ENCODE peak calls at places on chromosome 21, in eight cellular contexts. One of them, this sample, is unnamed.

GRCh38 chr21:36860736-36861594 is 105.5 kb downstream of the HLCS start:
- ATAC-seq in upper lobe of left lung: no peak
- ATAC-seq in GM12878: no peak
- ATAC-seq in HepG2: peak; percentile 51
- ATAC-seq in GM23338: no peak
- ATAC-seq in HCT116: peak; percentile 48
- ATAC-seq in K562: peak; percentile 38
- ATAC-seq in Panc1: peak; percentile 85
- ATAC-seq in this sample: no peak

GRCh38 chr21:37871121-37871862 is 45.0 kb downstream of the KCNJ6 start:
- ATAC-seq in upper lobe of left lung: no peak
- ATAC-seq in GM12878: no peak
- ATAC-seq in HepG2: no peak
- ATAC-seq in GM23338: no peak
- ATAC-seq in HCT116: no peak
- ATAC-seq in K562: no peak
- ATAC-seq in Panc1: no peak
- ATAC-seq in this sample: no peak

GRCh38 chr21:15309721-15310120 is 244.9 kb upstream of the NRIP1 start:
- ATAC-seq in upper lobe of left lung: no peak
- ATAC-seq in GM12878: no peak
- ATAC-seq in HepG2: no peak
- ATAC-seq in GM23338: no peak
- ATAC-seq in HCT116: no peak
- ATAC-seq in K562: no peak
- ATAC-seq in Panc1: no peak
- ATAC-seq in this sample: peak; percentile 71

GRCh38 chr21:37208741-37209225 is 58.4 kb downstream of the VPS26C start:
- ATAC-seq in upper lobe of left lung: no peak
- ATAC-seq in GM12878: peak; percentile 82
- ATAC-seq in HepG2: peak; percentile 30
- ATAC-seq in GM23338: no peak
- ATAC-seq in HCT116: no peak
- ATAC-seq in K562: no peak
- ATAC-seq in Panc1: no peak
- ATAC-seq in this sample: no peak

GRCh38 chr21:16211339-16212303 is 481.8 kb downstream of the USP25 start:
- ATAC-seq in upper lobe of left lung: no peak
- ATAC-seq in GM12878: no peak
- ATAC-seq in HepG2: no peak
- ATAC-seq in GM23338: no peak
- ATAC-seq in HCT116: no peak
- ATAC-seq in K562: no peak
- ATAC-seq in Panc1: no peak
- ATAC-seq in this sample: peak; percentile 16

GRCh38 chr21:38282921-38283320 is 26.1 kb downstream of the KCNJ15 start:
- ATAC-seq in upper lobe of left lung: no peak
- ATAC-seq in GM12878: no peak
- ATAC-seq in HepG2: no peak
- ATAC-seq in GM23338: no peak
- ATAC-seq in HCT116: no peak
- ATAC-seq in K562: no peak
- ATAC-seq in Panc1: no peak
- ATAC-seq in this sample: peak; percentile 81

GRCh38 chr21:37536616-37537278 is 170.2 kb downstream of the DYRK1A start:
- ATAC-seq in upper lobe of left lung: no peak
- ATAC-seq in GM12878: no peak
- ATAC-seq in HepG2: no peak
- ATAC-seq in GM23338: peak; percentile 76
- ATAC-seq in HCT116: no peak
- ATAC-seq in K562: peak; percentile 67
- ATAC-seq in Panc1: no peak
- ATAC-seq in this sample: no peak

GRCh38 chr21:29240136-29240535 is 58.6 kb upstream of the BACH1 start:
- ATAC-seq in upper lobe of left lung: no peak
- ATAC-seq in GM12878: no peak
- ATAC-seq in HepG2: no peak
- ATAC-seq in GM23338: no peak
- ATAC-seq in HCT116: no peak
- ATAC-seq in K562: no peak
- ATAC-seq in Panc1: no peak
- ATAC-seq in this sample: no peak

GRCh38 chr21:26079376-26079775 is 91.2 kb downstream of the APP start:
- ATAC-seq in upper lobe of left lung: no peak
- ATAC-seq in GM12878: no peak
- ATAC-seq in HepG2: no peak
- ATAC-seq in GM23338: no peak
- ATAC-seq in HCT116: no peak
- ATAC-seq in K562: no peak
- ATAC-seq in Panc1: no peak
- ATAC-seq in this sample: no peak

GRCh38 chr21:15063081-15063820 is 1.5 kb downstream of the NRIP1 start:
- ATAC-seq in upper lobe of left lung: no peak
- ATAC-seq in GM12878: peak; percentile 1
- ATAC-seq in HepG2: no peak
- ATAC-seq in GM23338: no peak
- ATAC-seq in HCT116: no peak
- ATAC-seq in K562: peak; percentile 1
- ATAC-seq in Panc1: no peak
- ATAC-seq in this sample: no peak

GRCh38 chr21:14646893-14647292 is 100.8 kb upstream of the SAMSN1 start:
- ATAC-seq in upper lobe of left lung: no peak
- ATAC-seq in GM12878: no peak
- ATAC-seq in HepG2: no peak
- ATAC-seq in GM23338: no peak
- ATAC-seq in HCT116: no peak
- ATAC-seq in K562: no peak
- ATAC-seq in Panc1: no peak
- ATAC-seq in this sample: no peak

GRCh38 chr21:38337793-38338192 is 81.0 kb downstream of the KCNJ15 start:
- ATAC-seq in upper lobe of left lung: peak; percentile 21
- ATAC-seq in GM12878: no peak
- ATAC-seq in HepG2: no peak
- ATAC-seq in GM23338: no peak
- ATAC-seq in HCT116: no peak
- ATAC-seq in K562: no peak
- ATAC-seq in Panc1: no peak
- ATAC-seq in this sample: no peak

GRCh38 chr21:41726058-41726558 is 40.7 kb downstream of the RIPK4 start:
- ATAC-seq in upper lobe of left lung: no peak
- ATAC-seq in GM12878: no peak
- ATAC-seq in HepG2: no peak
- ATAC-seq in GM23338: peak; percentile 70
- ATAC-seq in HCT116: no peak
- ATAC-seq in K562: peak; percentile 15
- ATAC-seq in Panc1: no peak
- ATAC-seq in this sample: no peak

GRCh38 chr21:15826147-15826780 is 96.5 kb downstream of the USP25 start:
- ATAC-seq in upper lobe of left lung: no peak
- ATAC-seq in GM12878: peak; percentile 84
- ATAC-seq in HepG2: peak; percentile 90
- ATAC-seq in GM23338: peak; percentile 85
- ATAC-seq in HCT116: peak; percentile 76
- ATAC-seq in K562: peak; percentile 94
- ATAC-seq in Panc1: peak; percentile 56
- ATAC-seq in this sample: no peak

GRCh38 chr21:17071093-17071492 is 441.8 kb upstream of the CXADR start:
- ATAC-seq in upper lobe of left lung: no peak
- ATAC-seq in GM12878: no peak
- ATAC-seq in HepG2: no peak
- ATAC-seq in GM23338: no peak
- ATAC-seq in HCT116: no peak
- ATAC-seq in K562: no peak
- ATAC-seq in Panc1: no peak
- ATAC-seq in this sample: no peak

GRCh38 chr21:30924171-30924680 is 42.8 kb upstream of the KRTAP11-1 start:
- ATAC-seq in upper lobe of left lung: no peak
- ATAC-seq in GM12878: no peak
- ATAC-seq in HepG2: no peak
- ATAC-seq in GM23338: no peak
- ATAC-seq in HCT116: no peak
- ATAC-seq in K562: no peak
- ATAC-seq in Panc1: no peak
- ATAC-seq in this sample: no peak

DNA sequence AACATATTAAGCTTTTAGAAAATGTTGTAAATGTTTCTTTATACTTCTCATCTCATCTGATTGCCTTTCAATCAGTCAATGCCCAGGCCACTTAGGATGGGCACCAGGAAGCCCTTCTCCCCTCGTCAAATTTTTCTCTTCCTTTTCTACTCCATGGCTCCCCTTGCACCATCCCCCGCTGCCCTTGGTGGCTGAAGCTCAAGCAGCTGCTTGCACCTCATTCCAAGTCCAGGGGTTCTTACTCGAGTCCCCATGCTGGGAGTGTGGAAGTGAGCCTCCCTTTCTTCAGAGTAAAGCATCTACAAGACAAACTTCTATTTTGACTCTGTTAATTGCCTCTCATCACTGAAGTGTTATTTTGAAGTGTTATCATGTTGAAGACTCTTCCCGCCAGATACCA is 39.7 kb upstream of the KRTAP11-1 start:
- ATAC-seq in upper lobe of left lung: no peak
- ATAC-seq in GM12878: no peak
- ATAC-seq in HepG2: no peak
- ATAC-seq in GM23338: no peak
- ATAC-seq in HCT116: no peak
- ATAC-seq in K562: no peak
- ATAC-seq in Panc1: no peak
- ATAC-seq in this sample: no peak
- H3K4me3 ChIP-seq in upper lobe of left lung: no peak overlapping the region
- H3K4me3 ChIP-seq in GM12878: no peak overlapping the region
- H3K4me3 ChIP-seq in HepG2: no peak overlapping the region
- H3K4me3 ChIP-seq in GM23338: no peak overlapping the region
- H3K4me3 ChIP-seq in HCT116: no peak overlapping the region
- H3K4me3 ChIP-seq in K562: no peak overlapping the region
- H3K4me3 ChIP-seq in Panc1: no peak overlapping the region
- H3K4me3 ChIP-seq in this sample: no peak overlapping the region

DNA sequence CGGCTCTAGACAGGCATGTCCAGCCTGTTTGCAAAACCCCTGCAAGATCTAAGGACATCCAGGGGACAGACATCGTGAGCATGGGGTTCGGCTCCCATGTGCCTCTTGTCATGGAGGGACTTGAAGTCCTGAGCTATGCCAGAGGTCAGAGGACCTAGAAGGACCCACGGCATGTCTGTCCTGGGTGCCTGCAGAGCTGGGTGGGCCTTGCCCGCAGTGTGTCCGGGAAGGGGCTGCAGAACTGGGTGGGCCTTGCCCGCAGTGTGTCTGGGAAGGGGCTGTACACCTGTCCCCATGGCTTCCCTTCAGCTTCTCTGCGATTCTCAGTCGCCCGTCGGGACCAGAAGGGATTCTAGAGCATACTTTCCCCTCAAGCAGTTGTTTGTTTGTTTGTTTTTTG is 20.0 kb upstream of the TRAPPC10 start:
- ATAC-seq in upper lobe of left lung: no peak
- ATAC-seq in GM12878: no peak
- ATAC-seq in HepG2: no peak
- ATAC-seq in GM23338: no peak
- ATAC-seq in HCT116: no peak
- ATAC-seq in K562: no peak
- ATAC-seq in Panc1: no peak
- ATAC-seq in this sample: no peak
- TF ChIP-seq POLR2AphosphoS5 in upper lobe of left lung: no peak
- TF ChIP-seq POLR2AphosphoS5 in GM12878: no peak
- TF ChIP-seq POLR2AphosphoS5 in HepG2: no peak
- TF ChIP-seq POLR2AphosphoS5 in GM23338: no peak
- TF ChIP-seq POLR2AphosphoS5 in HCT116: no peak
- TF ChIP-seq POLR2AphosphoS5 in K562: no peak
- TF ChIP-seq POLR2AphosphoS5 in Panc1: no peak
- TF ChIP-seq POLR2AphosphoS5 in this sample: no peak

GRCh38 chr21:30269803-30270530 is 12.8 kb downstream of the KRTAP24-1 start:
- ATAC-seq in upper lobe of left lung: no peak
- ATAC-seq in GM12878: no peak
- ATAC-seq in HepG2: no peak
- ATAC-seq in GM23338: no peak
- ATAC-seq in HCT116: no peak
- ATAC-seq in K562: no peak
- ATAC-seq in Panc1: no peak
- ATAC-seq in this sample: no peak

DNA sequence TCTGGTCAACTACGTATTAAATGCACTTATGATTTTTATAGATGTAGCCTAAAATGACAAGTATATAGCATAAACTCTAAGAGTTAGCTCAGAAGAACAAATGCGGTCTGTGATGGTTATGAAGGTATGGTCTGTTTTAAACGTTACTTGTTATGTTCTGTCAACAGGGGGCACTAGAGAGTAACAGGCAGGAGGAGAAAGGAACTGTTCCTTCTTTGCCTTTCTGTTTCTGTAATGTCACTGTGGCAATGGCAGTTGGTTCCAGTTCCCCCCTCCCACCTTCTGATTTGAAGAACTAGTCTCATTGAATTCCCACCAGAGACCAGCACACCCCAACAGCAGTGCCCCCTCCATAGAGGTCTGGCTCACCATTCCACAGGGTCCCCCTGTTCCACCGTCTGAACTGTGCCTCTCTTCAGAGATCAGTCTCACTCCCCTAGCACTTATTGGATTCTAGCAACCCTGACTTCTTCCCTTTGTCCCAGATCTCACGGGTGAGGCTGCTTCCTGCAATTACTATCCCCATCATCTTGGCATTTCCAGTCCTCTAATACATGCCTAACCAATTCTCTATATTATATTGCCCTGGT is 14.0 kb downstream of the KRTAP24-1 start:
- ATAC-seq in upper lobe of left lung: no peak
- ATAC-seq in GM12878: peak; percentile 32
- ATAC-seq in HepG2: no peak
- ATAC-seq in GM23338: peak; percentile 87
- ATAC-seq in HCT116: no peak
- ATAC-seq in K562: peak; percentile 61
- ATAC-seq in Panc1: no peak
- ATAC-seq in this sample: no peak
- TF ChIP-seq CTCF in upper lobe of left lung: no peak
- TF ChIP-seq CTCF in GM12878: no peak
- TF ChIP-seq CTCF in HepG2: no peak
- TF ChIP-seq CTCF in GM23338: peak; percentile 79
- TF ChIP-seq CTCF in HCT116: no peak
- TF ChIP-seq CTCF in K562: no peak
- TF ChIP-seq CTCF in Panc1: no peak
- TF ChIP-seq CTCF in this sample: no peak

DNA sequence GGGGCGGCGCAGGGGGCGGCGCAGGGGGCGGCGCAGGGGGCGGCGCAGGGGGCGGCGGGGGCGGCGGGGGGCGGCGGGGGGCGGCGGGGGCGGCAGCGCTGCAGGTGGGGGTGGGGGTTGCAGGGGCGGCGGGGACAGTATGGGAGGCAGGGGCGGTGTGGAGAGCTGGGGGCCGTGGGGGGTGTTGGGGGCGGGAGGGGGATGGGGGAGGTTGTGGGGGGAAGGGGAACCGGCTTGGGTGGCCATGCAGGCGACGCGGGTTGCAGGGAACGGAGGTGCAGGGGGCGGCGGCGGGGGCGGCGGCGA is 13.0 kb upstream of the SLC19A1 start:
- ATAC-seq in upper lobe of left lung: no peak
- ATAC-seq in GM12878: no peak
- ATAC-seq in HepG2: no peak
- ATAC-seq in GM23338: no peak
- ATAC-seq in HCT116: no peak
- ATAC-seq in K562: no peak
- ATAC-seq in Panc1: no peak
- ATAC-seq in this sample: no peak
- H3K4me3 ChIP-seq in upper lobe of left lung: peak overlapping the region; percentile 51
- H3K4me3 ChIP-seq in GM12878: peak overlapping the region; percentile 69
- H3K4me3 ChIP-seq in HepG2: no peak overlapping the region
- H3K4me3 ChIP-seq in GM23338: peak overlapping the region; percentile 53
- H3K4me3 ChIP-seq in HCT116: peak overlapping the region; percentile 55
- H3K4me3 ChIP-seq in K562: peak overlapping the region; percentile 40
- H3K4me3 ChIP-seq in Panc1: no peak overlapping the region
- H3K4me3 ChIP-seq in this sample: peak overlapping the region; percentile 42